ENCODE peak calls at places on chromosome 10, in seven cellular contexts. H, F, N, L, Y, B and Q are unnamed samples.

GRCh38 chr10:7408494-7409044 is 2.3 kb downstream of the SFMBT2 start:
- DNase-seq in B (no peak), Y (peak), H (peak), F (no peak), N (no peak), L (no peak), Q (peak)

GRCh38 chr10:115093776-115094361 is 704 bp downstream of the ATRNL1 start:
- DNase-seq in F (no peak), B (no peak), Y (no peak), N (no peak), H (no peak), L (no peak), Q (peak)

GRCh38 chr10:12902135-12902572 is 99.4 kb downstream of the CCDC3 start:
- DNase-seq in N (peak), F (peak), Y (no peak), H (peak), B (peak), L (peak), Q (peak)

GRCh38 chr10:124282326-124282725 is 136.4 kb downstream of the OAT start:
- DNase-seq in L (no peak), N (no peak), B (no peak), H (no peak), F (no peak), Y (no peak), Q (no peak)

GRCh38 chr10:62626817-62627216 is 177.7 kb upstream of the ADO start:
- DNase-seq in L (no peak), H (no peak), F (no peak), N (no peak), B (peak), Y (no peak), Q (peak)

GRCh38 chr10:88386878-88387773 is 196.0 kb downstream of the RNLS start:
- DNase-seq in L (no peak), B (peak), N (no peak), Y (no peak), F (no peak), H (no peak), Q (peak)

GRCh38 chr10:113058175-113058961 is 108.3 kb downstream of the TCF7L2 start:
- DNase-seq in B (peak), N (peak), F (peak), H (no peak), Y (no peak), L (no peak), Q (peak)

GRCh38 chr10:132395704-132396494 is 1.1 kb upstream of the PWWP2B start:
- DNase-seq in B (peak), H (no peak), Y (peak), F (no peak), L (no peak), N (no peak), Q (peak)

GRCh38 chr10:131435760-131436448 is 124.4 kb upstream of the TCERG1L start:
- DNase-seq in H (no peak), N (no peak), L (no peak), F (no peak), Y (no peak), B (no peak), Q (no peak)